ENCODE peak calls at places on chromosome 1, in four cellular contexts. One of them, this sample, is unnamed.

GRCh38 chr1:228964178-228964819 is 229.0 kb downstream of the RHOU start:
- DNase-seq in PC-3: peak
- DNase-seq in fibroblast of lung: peak
- DNase-seq in upper lobe of right lung: no peak
- DNase-seq in this sample: peak

GRCh38 chr1:14997646-14998276 is 155.8 kb upstream of the TMEM51 start:
- DNase-seq in PC-3: no peak
- DNase-seq in upper lobe of right lung: no peak
- DNase-seq in fibroblast of lung: no peak
- DNase-seq in this sample: no peak

GRCh38 chr1:220579317-220579716 is 51.4 kb downstream of the MARK1 start:
- DNase-seq in upper lobe of right lung: no peak
- DNase-seq in PC-3: no peak
- DNase-seq in fibroblast of lung: no peak
- DNase-seq in this sample: no peak

GRCh38 chr1:196377811-196378210 is 230.4 kb downstream of the KCNT2 start:
- DNase-seq in upper lobe of right lung: no peak
- DNase-seq in PC-3: peak
- DNase-seq in fibroblast of lung: no peak
- DNase-seq in this sample: no peak

GRCh38 chr1:163701783-163702182 is 380.0 kb downstream of the NUF2 start:
- DNase-seq in PC-3: peak
- DNase-seq in fibroblast of lung: no peak
- DNase-seq in upper lobe of right lung: no peak
- DNase-seq in this sample: no peak

GRCh38 chr1:100383743-100384405 is 31.6 kb downstream of the CDC14A start:
- DNase-seq in upper lobe of right lung: no peak
- DNase-seq in fibroblast of lung: no peak
- DNase-seq in PC-3: no peak
- DNase-seq in this sample: no peak

GRCh38 chr1:19648689-19649088 is 4.6 kb downstream of the NBL1 start:
- DNase-seq in PC-3: peak
- DNase-seq in upper lobe of right lung: no peak
- DNase-seq in fibroblast of lung: peak
- DNase-seq in this sample: peak

GRCh38 chr1:112971006-112971405 is 15.0 kb upstream of the SLC16A1 start:
- DNase-seq in fibroblast of lung: no peak
- DNase-seq in upper lobe of right lung: no peak
- DNase-seq in PC-3: no peak
- DNase-seq in this sample: no peak

DNA sequence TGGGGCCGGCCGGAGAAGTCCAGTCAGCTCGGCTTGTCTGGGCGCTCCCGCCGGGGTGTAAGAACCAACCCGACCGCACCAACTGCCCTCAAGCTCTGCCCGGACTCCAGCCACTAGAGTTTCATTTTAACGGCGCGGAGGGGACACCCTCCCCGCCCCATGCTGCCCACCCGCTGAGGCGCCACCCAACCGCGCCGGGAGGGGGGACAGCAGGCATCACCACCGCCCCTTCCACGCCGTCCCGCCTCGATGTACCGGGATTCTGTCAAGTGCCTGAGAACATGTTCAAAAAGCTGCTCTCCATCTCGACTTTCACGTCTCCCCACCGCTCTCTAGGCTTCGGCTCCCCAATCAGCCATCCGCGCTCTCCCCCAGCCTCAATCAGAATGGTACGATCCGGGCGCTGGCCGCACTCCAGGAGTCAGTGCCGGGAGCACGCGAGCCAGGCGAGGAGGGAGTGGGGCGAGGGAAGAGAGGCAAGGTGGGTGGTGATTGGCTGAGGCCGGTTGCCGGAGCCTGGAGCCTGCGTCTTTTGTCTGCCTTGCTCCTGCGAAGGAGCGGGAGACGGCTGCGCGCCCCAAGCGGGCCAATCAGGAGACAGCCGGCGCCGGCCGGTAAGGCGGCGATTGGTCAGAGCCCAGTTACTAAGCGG is at the start of gene PIK3R3:
- DNase-seq in PC-3: peak
- DNase-seq in fibroblast of lung: peak
- DNase-seq in upper lobe of right lung: peak
- DNase-seq in this sample: peak
- TF ChIP-seq CTCF in PC-3: no peak
- TF ChIP-seq CTCF in fibroblast of lung: no peak
- TF ChIP-seq CTCF in upper lobe of right lung: peak
- TF ChIP-seq CTCF in this sample: no peak

GRCh38 chr1:204925701-204926100 is 55.0 kb downstream of the NFASC start:
- DNase-seq in fibroblast of lung: no peak
- DNase-seq in upper lobe of right lung: no peak
- DNase-seq in PC-3: no peak
- DNase-seq in this sample: no peak

GRCh38 chr1:204923626-204924012 is 53.0 kb downstream of the NFASC start:
- DNase-seq in upper lobe of right lung: no peak
- DNase-seq in fibroblast of lung: no peak
- DNase-seq in PC-3: no peak
- DNase-seq in this sample: no peak

GRCh38 chr1:204921855-204922516 is 51.3 kb downstream of the NFASC start:
- DNase-seq in upper lobe of right lung: no peak
- DNase-seq in PC-3: no peak
- DNase-seq in fibroblast of lung: no peak
- DNase-seq in this sample: no peak

GRCh38 chr1:204923209-204923608 is 52.5 kb downstream of the NFASC start:
- DNase-seq in upper lobe of right lung: no peak
- DNase-seq in PC-3: no peak
- DNase-seq in fibroblast of lung: no peak
- DNase-seq in this sample: no peak

GRCh38 chr1:204924013-204924759 is 53.5 kb downstream of the NFASC start:
- DNase-seq in PC-3: peak
- DNase-seq in upper lobe of right lung: no peak
- DNase-seq in fibroblast of lung: no peak
- DNase-seq in this sample: no peak
- H3K4me3 ChIP-seq in PC-3: no peak
- H3K4me3 ChIP-seq in upper lobe of right lung: no peak
- H3K4me3 ChIP-seq in fibroblast of lung: no peak
- H3K4me3 ChIP-seq in this sample: no peak

DNA sequence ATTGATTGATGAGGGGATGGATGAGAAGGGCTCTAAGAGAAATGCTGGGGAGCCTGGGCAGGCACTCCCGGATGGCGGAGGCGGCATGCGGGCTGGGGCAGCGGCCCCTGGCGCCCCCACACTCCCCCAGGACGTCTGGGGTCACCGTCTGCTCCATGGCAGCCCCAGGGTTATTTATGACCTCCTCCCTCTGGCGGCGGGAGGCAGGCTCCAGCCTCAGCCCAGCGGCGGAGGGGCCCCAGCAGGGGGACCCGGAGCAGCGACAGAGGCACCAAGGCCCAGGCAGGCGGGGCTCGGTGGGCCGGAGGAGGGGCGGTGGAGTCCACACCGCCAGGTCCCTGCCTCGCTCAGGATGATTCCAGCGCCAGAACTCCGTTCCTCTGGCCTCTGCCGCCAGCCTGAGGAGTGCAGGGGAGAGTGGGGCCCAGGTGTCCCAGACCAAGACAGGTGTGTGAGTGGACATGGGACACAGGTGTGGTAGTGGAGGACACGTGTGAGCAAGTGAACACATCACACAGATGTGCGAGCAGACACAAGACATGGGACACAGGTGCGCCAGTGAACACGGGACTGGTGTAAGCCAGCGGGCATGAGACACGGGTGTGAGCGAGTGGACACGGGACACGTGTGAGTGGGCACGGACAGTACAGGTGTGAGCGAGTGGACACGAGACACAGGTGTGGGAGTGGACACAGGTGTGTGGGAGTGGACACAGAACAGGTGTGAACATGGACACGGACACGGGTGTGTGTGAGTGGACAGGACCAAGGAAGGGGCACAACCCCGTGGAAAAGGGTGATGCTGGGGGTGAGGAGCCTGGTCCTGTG is 2.5 kb upstream of the SAMD11 start:
- DNase-seq in PC-3: peak
- DNase-seq in fibroblast of lung: peak
- DNase-seq in upper lobe of right lung: peak
- DNase-seq in this sample: peak
- TF ChIP-seq CTCF in PC-3: peak
- TF ChIP-seq CTCF in fibroblast of lung: peak
- TF ChIP-seq CTCF in upper lobe of right lung: peak
- TF ChIP-seq CTCF in this sample: peak

GRCh38 chr1:223110963-223111362 is 32.1 kb downstream of the TLR5 start:
- DNase-seq in upper lobe of right lung: no peak
- DNase-seq in PC-3: no peak
- DNase-seq in fibroblast of lung: no peak
- DNase-seq in this sample: no peak

GRCh38 chr1:223105568-223105967 is 37.5 kb downstream of the TLR5 start:
- DNase-seq in fibroblast of lung: no peak
- DNase-seq in upper lobe of right lung: no peak
- DNase-seq in PC-3: no peak
- DNase-seq in this sample: no peak

GRCh38 chr1:223106856-223107255 is 36.2 kb downstream of the TLR5 start:
- DNase-seq in upper lobe of right lung: no peak
- DNase-seq in fibroblast of lung: peak
- DNase-seq in PC-3: no peak
- DNase-seq in this sample: peak

GRCh38 chr1:223114871-223115270 is 28.2 kb downstream of the TLR5 start:
- DNase-seq in upper lobe of right lung: no peak
- DNase-seq in PC-3: no peak
- DNase-seq in fibroblast of lung: no peak
- DNase-seq in this sample: peak

GRCh38 chr1:223109581-223110026 is 33.4 kb downstream of the TLR5 start:
- DNase-seq in fibroblast of lung: no peak
- DNase-seq in PC-3: no peak
- DNase-seq in upper lobe of right lung: no peak
- DNase-seq in this sample: no peak
- H3K4me3 ChIP-seq in fibroblast of lung: no peak
- H3K4me3 ChIP-seq in PC-3: no peak
- H3K4me3 ChIP-seq in upper lobe of right lung: no peak
- H3K4me3 ChIP-seq in this sample: no peak

GRCh38 chr1:203217668-203218067 is 11.8 kb downstream of the CHIT1 start:
- DNase-seq in fibroblast of lung: no peak
- DNase-seq in PC-3: no peak
- DNase-seq in upper lobe of right lung: no peak
- DNase-seq in this sample: no peak
- TF ChIP-seq CTCF in fibroblast of lung: no peak
- TF ChIP-seq CTCF in PC-3: no peak
- TF ChIP-seq CTCF in upper lobe of right lung: no peak
- TF ChIP-seq CTCF in this sample: no peak